ENCODE peak calls at places on chromosomes 5 and 9, in four cellular contexts. T, K, R and N are unnamed samples. For H3K9me3, the result is how much of the 10 kb centered on the place peaks cover.

GRCh38 chr5:43156388-43156787 is 35.6 kb upstream of the NIM1K start:
- DNase-seq in K (no peak), T (no peak), R (no peak), N (no peak)

GRCh38 chr9:93309889-93310425 is 126.0 kb downstream of the WNK2 start:
- DNase-seq in T (no peak), K (no peak), R (no peak), N (no peak)

GRCh38 chr5:65730910-65731309 is 8.9 kb downstream of the NLN start:
- DNase-seq in R (no peak), K (no peak), T (no peak), N (no peak)

GRCh38 chr5:98341711-98342042 is 431.8 kb upstream of the RGMB start:
- DNase-seq in T (no peak), K (no peak), R (no peak), N (no peak)

GRCh38 chr5:68216737-68217231 is 1.2 kb downstream of the PIK3R1 start:
- DNase-seq in R (no peak), K (no peak), T (no peak), N (peak)

GRCh38 chr5:181205735-181206401 is 872 bp upstream of the TRIM7 start:
- DNase-seq in T (no peak), K (no peak), R (no peak), N (no peak)

GRCh38 chr5:155906046-155906445 is 420.9 kb upstream of the SGCD start:
- DNase-seq in K (no peak), R (no peak), T (no peak), N (no peak)

GRCh38 chr5:36531401-36531800 is 75.0 kb upstream of the SLC1A3 start:
- DNase-seq in K (no peak), R (no peak), T (no peak), N (no peak)

GRCh38 chr9:120336021-120336752 is 243.8 kb downstream of the CDK5RAP2 start:
- DNase-seq in T (no peak), K (no peak), R (no peak), N (no peak)

GRCh38 chr5:39058178-39058577 is 16.0 kb downstream of the RICTOR start:
- DNase-seq in R (no peak), K (no peak), T (no peak), N (no peak)

GRCh38 chr5:180315762-180316212 is 23.9 kb upstream of the MAPK9 start:
- DNase-seq in K (no peak), R (peak), T (peak), N (peak)

GRCh38 chr5:86523718-86524117 is 94.0 kb upstream of the COX7C start:
- DNase-seq in R (no peak), K (no peak), T (no peak), N (no peak)

GRCh38 chr5:74638776-74639537 is 1.6 kb downstream of the ENC1 start:
- DNase-seq in R (no peak), K (peak), T (no peak), N (peak)

GRCh38 chr9:1966725-1967366 is 48.3 kb upstream of the SMARCA2 start:
- DNase-seq in T (no peak), R (no peak), K (no peak), N (no peak)

GRCh38 chr9:90090997-90091396 is 486.2 kb downstream of the GADD45G start:
- DNase-seq in R (no peak), T (no peak), K (no peak), N (no peak)

GRCh38 chr9:135463140-135463539 is 16.4 kb upstream of the PPP1R26 start:
- DNase-seq in R (no peak), K (no peak), T (peak), N (no peak)
- TF ChIP-seq POLR2AphosphoS5 in R (no peak), K (no peak), T (no peak), N (no peak)

DNA sequence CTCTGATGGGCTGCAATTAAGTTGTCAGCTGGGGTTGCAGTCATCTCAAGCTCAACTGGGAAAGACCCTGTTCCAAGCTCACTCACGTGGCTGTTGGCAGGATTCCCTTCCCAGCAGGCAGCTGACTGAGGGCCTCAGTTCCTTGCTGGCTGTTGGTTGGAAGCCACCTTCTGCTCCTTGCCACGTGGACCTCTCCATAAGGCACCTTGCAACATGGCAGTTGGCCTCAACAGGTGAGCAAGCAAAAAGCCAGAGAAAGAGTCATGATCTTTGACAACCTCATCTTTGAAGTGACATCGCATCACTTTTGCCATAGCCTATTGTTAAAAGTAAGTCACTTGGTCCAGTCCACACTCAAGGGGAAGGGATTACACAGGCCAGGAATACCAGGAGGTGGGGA is 17.8 kb upstream of the PRELID2 start:
- DNase-seq in R (no peak), K (no peak), T (peak), N (no peak)
- TF ChIP-seq FOXM1 in R (no peak), K (no peak), T (no peak), N (no peak)

DNA sequence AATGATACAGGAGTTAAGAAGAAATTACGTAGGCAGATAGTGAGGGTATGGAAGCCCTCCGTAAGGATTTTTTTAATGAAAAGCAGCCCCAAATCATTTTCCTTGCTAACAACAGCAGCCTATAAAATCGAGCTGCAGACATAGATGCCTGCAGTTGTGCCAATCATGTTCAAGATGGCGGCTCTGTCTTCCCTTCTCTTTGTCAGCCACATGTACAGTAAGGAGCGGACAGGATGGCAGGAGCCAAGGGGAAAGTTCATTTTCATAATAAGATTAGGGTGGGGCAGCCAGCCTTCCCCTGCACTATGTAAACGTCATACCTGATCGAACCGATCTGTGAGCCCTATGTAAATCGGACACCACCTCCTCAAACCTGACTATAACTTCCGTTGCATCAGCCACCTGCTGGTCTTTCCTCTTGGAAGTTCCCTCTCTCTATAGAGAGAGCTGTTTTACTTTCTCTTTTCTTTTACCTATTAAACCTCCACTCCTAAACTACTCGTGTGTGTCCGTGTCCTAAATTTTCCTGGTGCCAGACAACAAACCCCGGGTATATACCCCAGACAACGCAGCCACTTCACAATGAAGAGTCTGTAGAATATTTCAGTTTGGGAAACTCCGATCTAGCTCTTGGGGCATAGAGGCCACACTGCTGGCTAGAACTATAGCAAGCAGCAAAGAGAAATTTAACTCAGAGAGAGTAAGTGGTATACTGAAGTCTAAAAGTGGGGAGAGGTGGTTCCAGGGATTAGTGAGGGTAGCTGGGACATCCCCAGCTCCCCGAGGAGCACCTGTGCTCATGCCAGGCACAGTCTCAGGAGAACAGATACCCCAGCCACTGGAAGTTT is 20.8 kb upstream of the SLC24A2 start:
- DNase-seq in T (no peak), K (no peak), R (no peak), N (no peak)
- H3K9me3 ChIP-seq in T (under half), K (under half), R (under half), N (under half)

GRCh38 chr5:123876265-123876790 is 364.4 kb downstream of the CSNK1G3 start:
- DNase-seq in K (no peak), R (no peak), T (no peak), N (no peak)

GRCh38 chr5:123880875-123881274 is 368.9 kb downstream of the CSNK1G3 start:
- DNase-seq in K (no peak), T (no peak), R (no peak), N (no peak)

GRCh38 chr5:123881791-123882244 is 369.8 kb downstream of the CSNK1G3 start:
- DNase-seq in T (no peak), K (no peak), R (no peak), N (peak)

GRCh38 chr5:123882305-123882704 is 370.3 kb downstream of the CSNK1G3 start:
- DNase-seq in K (no peak), T (no peak), R (no peak), N (no peak)

GRCh38 chr5:123879071-123879470 is 367.1 kb downstream of the CSNK1G3 start:
- DNase-seq in T (no peak), K (no peak), R (no peak), N (no peak)
- TF ChIP-seq POLR2AphosphoS5 in T (no peak), K (no peak), R (no peak), N (no peak)

DNA sequence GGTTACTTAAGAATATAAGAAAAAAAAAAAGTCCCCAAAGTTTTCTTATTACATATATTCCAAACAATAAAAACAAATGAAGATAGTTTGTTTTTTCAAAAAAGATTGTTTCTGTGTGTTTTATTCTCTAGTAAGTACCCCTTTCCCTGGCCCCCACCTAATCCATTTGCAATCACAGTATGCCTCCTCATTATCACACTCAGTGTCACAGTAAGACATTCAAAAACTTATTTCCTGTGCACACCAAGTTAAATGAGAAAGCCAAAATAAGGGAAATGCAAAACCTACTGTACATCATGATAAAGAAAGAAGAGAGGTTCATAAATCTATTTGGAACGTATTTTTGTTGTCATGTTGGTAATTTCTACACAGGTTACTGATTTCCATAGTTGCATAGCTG is 62.3 kb downstream of the ST8SIA4 start:
- DNase-seq in K (no peak), T (no peak), R (no peak), N (no peak)
- TF ChIP-seq FOXM1 in K (no peak), T (no peak), R (no peak), N (no peak)

DNA sequence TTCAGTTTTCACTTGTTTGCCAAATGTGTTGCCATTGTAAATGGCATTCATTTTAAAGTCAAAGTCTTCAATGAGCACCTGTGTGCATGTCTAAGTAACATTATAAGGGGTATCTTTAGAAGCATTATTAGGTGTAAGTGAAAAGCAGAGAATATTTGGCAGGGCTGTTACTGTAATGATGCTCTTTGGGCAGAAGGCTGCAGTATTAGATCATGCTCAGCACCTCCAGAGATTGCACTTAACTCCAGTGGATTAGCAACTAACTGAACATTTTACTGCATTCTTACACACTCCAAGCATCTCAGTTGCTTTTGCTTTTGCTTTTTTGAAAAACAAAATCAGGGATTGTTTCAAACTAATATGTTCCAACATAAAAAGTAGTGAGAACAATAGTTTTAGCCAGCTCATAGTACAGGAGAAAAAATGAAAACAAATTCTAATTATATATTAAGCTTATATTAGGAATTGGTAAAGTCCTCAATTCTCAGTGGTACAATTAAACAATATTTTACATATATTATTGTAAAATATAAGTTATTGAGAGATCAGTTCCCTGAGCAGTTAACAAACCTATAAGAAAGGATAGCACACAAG is 1740.9 kb upstream of the CDH9 start:
- DNase-seq in R (no peak), K (no peak), T (peak), N (no peak)
- H3K9me3 ChIP-seq in R (under half), K (under half), T (under half), N (under half)

GRCh38 chr9:38213591-38213990 is 144.6 kb upstream of the SHB start:
- DNase-seq in T (no peak), K (no peak), R (no peak), N (no peak)

GRCh38 chr9:38212016-38212415 is 143.0 kb upstream of the SHB start:
- DNase-seq in R (no peak), K (no peak), T (no peak), N (no peak)

GRCh38 chr9:38215465-38215864 is 146.4 kb upstream of the SHB start:
- DNase-seq in K (no peak), T (peak), R (no peak), N (peak)

GRCh38 chr9:38216572-38216971 is 147.5 kb upstream of the SHB start:
- DNase-seq in K (no peak), T (no peak), R (no peak), N (no peak)

DNA sequence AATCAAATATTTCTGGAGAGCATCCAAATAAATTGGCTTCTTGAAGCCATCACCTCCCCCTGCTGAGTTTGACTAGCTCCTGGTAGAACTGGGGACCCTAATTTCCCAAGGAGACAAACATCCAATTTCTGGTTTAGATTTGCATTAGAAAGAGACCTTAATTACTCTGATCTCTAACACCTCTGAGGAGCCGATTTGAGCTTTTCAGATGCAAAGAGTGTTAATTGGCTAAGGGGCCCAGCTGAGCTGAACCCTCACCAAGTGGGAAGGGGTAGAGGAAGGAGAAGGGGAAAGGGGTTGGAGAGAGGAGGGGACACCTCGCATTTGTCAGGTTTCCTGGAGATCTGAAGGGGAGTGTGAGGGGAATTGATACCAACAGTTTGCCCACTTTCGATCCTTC is 145.4 kb upstream of the SHB start:
- DNase-seq in K (no peak), R (no peak), T (no peak), N (peak)
- TF ChIP-seq POLR2AphosphoS5 in K (no peak), R (no peak), T (no peak), N (no peak)

GRCh38 chr9:104775574-104775936 is 11.6 kb downstream of the NIPSNAP3B start:
- DNase-seq in K (no peak), T (no peak), R (no peak), N (no peak)
- TF ChIP-seq FOXM1 in K (no peak), T (no peak), R (no peak), N (no peak)

DNA sequence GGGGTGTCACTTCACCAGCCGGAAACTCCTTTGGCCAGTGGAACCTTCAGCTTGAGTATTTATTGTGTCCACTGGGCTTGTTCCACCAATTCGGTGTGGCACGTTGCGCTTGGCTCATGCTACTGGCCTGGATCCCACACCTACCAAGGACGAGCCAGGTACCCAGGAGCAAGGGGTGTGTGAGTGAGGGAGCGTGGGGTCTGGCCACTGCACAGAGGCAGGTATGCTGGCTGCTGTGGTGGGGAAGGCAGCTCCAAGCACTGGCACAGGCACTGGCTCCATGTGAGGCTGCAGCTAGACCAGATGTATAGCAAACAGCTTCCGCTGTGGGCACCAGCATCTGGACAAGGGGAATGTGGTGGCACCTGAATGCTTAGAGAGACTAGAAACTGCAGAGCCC is 28.1 kb upstream of the CYLC2 start:
- DNase-seq in T (no peak), K (no peak), R (no peak), N (no peak)
- H3K9me3 ChIP-seq in T (under half), K (under half), R (under half), N (under half)